ENCODE peak calls at places on chromosome 1, in six cellular contexts. V is glomerular endothelial cell; F is kidney glomerular epithelial cell; A is activated naive CD8-positive, alpha-beta T cell treated with anti-CD3 and anti-CD28 coated beads, Interleukin-2, amount 10 ng/mL, durations not matched to agents 7 days and 5 days; M is tibial nerve; N is NT2/D1. C is an unnamed sample.

GRCh38 chr1:119718409-119718808 is 6.7 kb downstream of the PHGDH start:
- DNase-seq in V (no peak), F (no peak), A (no peak), M (no peak), N (no peak), C (no peak)

GRCh38 chr1:151047925-151048644 is 534 bp downstream of the C1orf56 start:
- DNase-seq in V (no peak), F (peak; percentile 59), A (peak; percentile 74), M (peak; percentile 64), N (peak; percentile 80), C (peak; percentile 73)

GRCh38 chr1:91876751-91877573 is 9.0 kb downstream of the TGFBR3 start:
- DNase-seq in V (no peak), F (no peak), A (no peak), M (no peak), N (no peak), C (no peak)

GRCh38 chr1:24102966-24103365 is 9.0 kb downstream of the MYOM3 start:
- DNase-seq in V (no peak), F (no peak), A (no peak), M (no peak), N (no peak), C (no peak)

GRCh38 chr1:32684167-32684811 is 18.3 kb downstream of the SYNC start:
- DNase-seq in V (peak; percentile 7), F (no peak), A (no peak), M (peak; percentile 75), N (no peak), C (no peak)

GRCh38 chr1:205710201-205711062 is 30.1 kb upstream of the SLC45A3 start:
- DNase-seq in V (no peak), F (no peak), A (no peak), M (no peak), N (no peak), C (no peak)

GRCh38 chr1:37609002-37609401 is 13.3 kb upstream of the GNL2 start:
- DNase-seq in V (no peak), F (no peak), A (no peak), M (no peak), N (no peak), C (no peak)

GRCh38 chr1:225906467-225906866 is 17.5 kb upstream of the LEFTY1 start:
- DNase-seq in V (no peak), F (no peak), A (no peak), M (no peak), N (no peak), C (no peak)

GRCh38 chr1:183635112-183635605 is 424 bp downstream of the ARPC5 start:
- DNase-seq in V (no peak), F (peak; percentile 51), A (peak; percentile 59), M (no peak), N (no peak), C (peak; percentile 58)

GRCh38 chr1:11648732-11649158 is 5.5 kb downstream of the FBXO2 start:
- DNase-seq in V (no peak), F (no peak), A (peak; percentile 66), M (no peak), N (no peak), C (no peak)